ENCODE peak calls at places on chromosomes 16 and 17, in nine cellular contexts. R, E, W, O, Q, Y, C, P and N are unnamed samples.

GRCh38 chr17:41977991-41978390 is 11.4 kb downstream of the CNP start:
- DNase-seq in R (no peak), E (no peak), W (no peak), O (no peak), Q (no peak), Y (no peak), C (no peak), P (no peak), N (no peak)

GRCh38 chr16:57730771-57731730 is 4.5 kb upstream of the KATNB1 start:
- DNase-seq in R (no peak), E (no peak), W (no peak), O (no peak), Q (no peak), Y (peak; percentile 28), C (no peak), P (no peak), N (no peak)

GRCh38 chr17:63537001-63537400 is 13.3 kb upstream of the DCAF7 start:
- DNase-seq in R (no peak), E (no peak), W (peak; percentile 20), O (no peak), Q (no peak), Y (no peak), C (no peak), P (no peak), N (no peak)

GRCh38 chr17:31413871-31414589 is 22.6 kb downstream of the RAB11FIP4 start:
- DNase-seq in R (peak; percentile 59), E (no peak), W (peak; percentile 49), O (no peak), Q (peak; percentile 73), Y (peak; percentile 12), C (no peak), P (no peak), N (no peak)

GRCh38 chr17:76492250-76492988 is 8.8 kb downstream of the RHBDF2 start:
- DNase-seq in R (no peak), E (no peak), W (no peak), O (no peak), Q (no peak), Y (peak; percentile 84), C (no peak), P (peak; percentile 28), N (no peak)

GRCh38 chr17:80034977-80035686 is 540 bp downstream of the TBC1D16 start:
- DNase-seq in R (peak; percentile 20), E (no peak), W (peak; percentile 41), O (peak; percentile 48), Q (peak; percentile 73), Y (no peak), C (peak; percentile 32), P (peak; percentile 35), N (no peak)

GRCh38 chr16:47920709-47921108 is 235.1 kb downstream of the ABCC12 start:
- DNase-seq in R (no peak), E (no peak), W (no peak), O (no peak), Q (no peak), Y (no peak), C (no peak), P (no peak), N (no peak)

GRCh38 chr17:80219777-80220708 is at the start of the genes SGSH and SLC26A11:
- DNase-seq in R (peak; percentile 40), E (peak; percentile 94), W (peak; percentile 88), O (peak; percentile 54), Q (peak; percentile 65), Y (peak; percentile 94), C (peak; percentile 86), P (peak; percentile 87), N (peak; percentile 82)

GRCh38 chr17:75153854-75154194 is 488 bp downstream of the JPT1 start:
- DNase-seq in R (no peak), E (no peak), W (no peak), O (peak; percentile 24), Q (no peak), Y (peak; percentile 77), C (peak; percentile 22), P (no peak), N (no peak)

GRCh38 chr16:29663829-29664132 is 734 bp downstream of the SPN start:
- DNase-seq in R (no peak), E (no peak), W (no peak), O (peak; percentile 29), Q (no peak), Y (no peak), C (no peak), P (no peak), N (no peak)

GRCh38 chr16:29662729-29663019 is 373 bp upstream of the SPN start:
- DNase-seq in R (no peak), E (no peak), W (no peak), O (peak; percentile 39), Q (no peak), Y (no peak), C (no peak), P (no peak), N (no peak)

GRCh38 chr16:29665294-29666077 is 2.4 kb downstream of the SPN start:
- DNase-seq in R (no peak), E (no peak), W (no peak), O (peak; percentile 36), Q (no peak), Y (no peak), C (no peak), P (no peak), N (no peak)

GRCh38 chr16:29663020-29663828 is at the start of gene SPN:
- DNase-seq in R (no peak), E (no peak), W (no peak), O (no peak), Q (no peak), Y (peak; percentile 75), C (no peak), P (no peak), N (no peak)

GRCh38 chr16:29664133-29664912 is 1.3 kb downstream of the SPN start:
- DNase-seq in R (no peak), E (no peak), W (no peak), O (peak; percentile 47), Q (no peak), Y (peak; percentile 77), C (no peak), P (no peak), N (no peak)
- TF ChIP-seq CTCF in R (no peak), E (no peak), W (no peak), O (no peak), Q (no peak), Y (no peak), C (no peak), P (no peak), N (no peak)

DNA sequence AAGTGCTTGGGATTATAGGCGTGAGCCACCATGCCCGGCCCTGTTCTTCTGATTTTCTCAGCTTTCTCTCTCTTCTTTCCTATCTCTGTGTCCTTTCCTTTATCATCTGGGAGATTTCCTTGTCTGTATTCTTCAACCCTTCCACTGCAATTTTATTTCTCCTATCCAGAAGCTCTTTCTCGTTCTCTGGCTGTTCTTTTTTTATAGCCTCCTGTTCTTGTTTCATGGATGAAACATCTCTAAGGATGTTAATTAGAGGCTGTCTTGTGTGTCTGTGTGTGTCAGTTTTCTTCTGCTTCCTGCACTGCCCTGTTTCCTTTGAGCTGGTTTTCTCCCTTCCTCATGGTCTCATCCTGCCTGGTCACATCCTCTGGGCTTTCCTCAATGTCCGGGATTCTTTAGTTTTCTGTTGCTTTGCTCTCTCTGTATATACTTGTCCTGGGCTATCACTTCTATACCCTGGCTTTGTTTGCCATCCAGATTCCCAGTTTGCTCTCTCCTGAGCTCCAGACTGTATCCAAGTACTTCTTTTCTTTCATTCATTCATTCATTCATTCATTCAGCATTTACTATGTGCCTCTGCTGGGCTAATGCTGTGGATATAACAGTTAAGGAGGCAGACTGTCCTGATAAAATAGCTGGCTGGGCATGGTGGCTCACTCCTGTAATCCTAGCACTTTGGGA is 2.5 kb downstream of the LAT start:
- DNase-seq in R (no peak), E (no peak), W (no peak), O (no peak), Q (no peak), Y (no peak), C (no peak), P (no peak), N (no peak)
- TF ChIP-seq CTCF in R (no peak), E (no peak), W (no peak), O (no peak), Q (no peak), Y (no peak), C (no peak), P (no peak), N (no peak)

GRCh38 chr16:63361032-63361624 is 1324.9 kb upstream of the CDH8 start:
- DNase-seq in R (peak; percentile 57), E (no peak), W (peak; percentile 27), O (no peak), Q (peak; percentile 64), Y (no peak), C (no peak), P (no peak), N (no peak)
- TF ChIP-seq CTCF in R (peak; percentile 78), E (peak; percentile 49), W (peak; percentile 77), O (no peak), Q (peak; percentile 84), Y (peak; percentile 62), C (peak; percentile 76), P (peak; percentile 39), N (peak; percentile 65)

GRCh38 chr17:82266142-82266541 is 7.4 kb downstream of the CSNK1D start:
- DNase-seq in R (no peak), E (no peak), W (no peak), O (no peak), Q (no peak), Y (no peak), C (no peak), P (no peak), N (no peak)

GRCh38 chr17:82269882-82270500 is 3.5 kb downstream of the CSNK1D start:
- DNase-seq in R (no peak), E (no peak), W (no peak), O (no peak), Q (no peak), Y (peak; percentile 57), C (no peak), P (no peak), N (no peak)

GRCh38 chr17:82269138-82269881 is 4.2 kb downstream of the CSNK1D start:
- DNase-seq in R (no peak), E (no peak), W (no peak), O (no peak), Q (no peak), Y (no peak), C (no peak), P (no peak), N (no peak)

GRCh38 chr17:82270651-82271050 is 2.8 kb downstream of the CSNK1D start:
- DNase-seq in R (no peak), E (no peak), W (no peak), O (no peak), Q (no peak), Y (peak; percentile 56), C (no peak), P (no peak), N (no peak)

DNA sequence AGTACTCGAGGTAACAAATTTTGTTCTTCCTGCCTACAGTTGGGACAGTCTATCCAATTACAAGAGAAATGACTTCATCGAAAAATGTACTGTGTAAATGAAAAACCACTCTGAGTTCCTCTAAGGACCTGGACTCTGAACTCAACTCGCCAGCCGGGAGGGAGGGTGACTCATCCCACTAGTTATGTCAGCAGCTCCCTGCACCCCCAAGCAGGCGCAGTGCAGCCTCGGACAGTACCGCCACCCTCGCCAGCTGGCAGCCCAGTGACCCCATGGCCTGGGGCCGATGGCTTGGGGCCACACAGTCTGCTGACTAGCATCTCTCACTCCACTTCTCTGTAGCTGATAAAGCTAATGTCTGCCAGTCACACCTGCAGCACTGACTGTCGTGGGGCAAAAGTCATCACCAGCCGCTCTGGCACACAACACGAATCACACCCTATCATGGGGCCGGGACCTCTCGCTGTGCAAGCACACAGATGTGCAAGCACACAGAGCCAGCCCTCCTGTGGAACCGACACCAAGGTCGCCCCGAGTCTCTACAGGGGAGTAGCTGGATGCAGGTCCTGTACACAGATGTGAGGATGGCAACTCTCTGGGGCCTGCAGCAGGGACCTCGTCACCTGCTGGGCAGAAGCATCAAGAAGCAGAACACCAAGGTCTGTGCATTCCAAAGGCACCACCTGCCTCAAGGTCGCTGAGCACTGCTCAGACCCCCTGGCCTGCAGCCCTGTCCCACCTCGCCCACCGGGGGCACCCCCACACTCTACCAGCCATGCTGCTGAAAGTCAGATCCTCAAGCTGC is 5.7 kb downstream of the CSNK1D start:
- DNase-seq in R (peak; percentile 95), E (peak; percentile 98), W (peak; percentile 81), O (peak; percentile 50), Q (peak; percentile 97), Y (peak; percentile 95), C (peak; percentile 88), P (peak; percentile 91), N (no peak)
- TF ChIP-seq CTCF in R (no peak), E (peak; percentile 5), W (no peak), O (no peak), Q (no peak), Y (no peak), C (no peak), P (no peak), N (no peak)